ENCODE peak calls at places on chromosomes 4 and X, in seven cellular contexts. E is tibial nerve, G is HCT116, C is WERI-Rb-1, D is foreskin fibroblast, S is astrocyte of the spinal cord, N is lower leg skin. P is an unnamed sample.
A peak's percentile ranks its signal among the peaks of the same experiment; 100 is the strongest.

GRCh38 chr4:7863911-7864681 is 75.6 kb downstream of the AFAP1 start:
- DNase-seq in E (no peak), G (no peak), C (no peak), D (no peak), S (no peak), N (peak; percentile 25), P (no peak)

GRCh38 chrX:46837543-46838481 is 969 bp downstream of the RP2 start:
- DNase-seq in E (no peak), G (no peak), C (peak; percentile 12), D (no peak), S (peak; percentile 40), N (no peak), P (no peak)

GRCh38 chrX:68945603-68946228 is 116.9 kb downstream of the EFNB1 start:
- DNase-seq in E (no peak), G (no peak), C (peak; percentile 21), D (peak; percentile 25), S (peak; percentile 44), N (peak; percentile 80), P (no peak)

GRCh38 chr4:74623041-74623440 is 171.3 kb downstream of the BTC start:
- DNase-seq in E (no peak), G (peak; percentile 82), C (peak; percentile 29), D (no peak), S (no peak), N (no peak), P (no peak)

GRCh38 chr4:83961575-83961974 is 425.7 kb downstream of the GPAT3 start:
- DNase-seq in E (no peak), G (no peak), C (no peak), D (no peak), S (peak; percentile 34), N (no peak), P (no peak)

GRCh38 chr4:120801171-120801758 is 121.3 kb downstream of the PRDM5 start:
- DNase-seq in E (no peak), G (no peak), C (no peak), D (peak; percentile 20), S (peak; percentile 60), N (no peak), P (no peak)

GRCh38 chr4:8310306-8310705 is 40.8 kb downstream of the HTRA3 start:
- DNase-seq in E (no peak), G (no peak), C (no peak), D (no peak), S (no peak), N (peak; percentile 59), P (peak; percentile 4)

GRCh38 chr4:179344861-179345260 is 1902.6 kb upstream of the AGA start:
- DNase-seq in E (no peak), G (no peak), C (no peak), D (no peak), S (no peak), N (no peak), P (no peak)

GRCh38 chr4:108512615-108513505 is 107.5 kb upstream of the RPL34 start:
- DNase-seq in E (no peak), G (no peak), C (peak; percentile 47), D (peak; percentile 39), S (peak; percentile 79), N (no peak), P (peak; percentile 37)

GRCh38 chr4:167629272-167629671 is 395.0 kb upstream of the SPOCK3 start:
- DNase-seq in E (no peak), G (no peak), C (no peak), D (no peak), S (no peak), N (no peak), P (no peak)

GRCh38 chr4:7726665-7727413 is 212.8 kb downstream of the AFAP1 start:
- DNase-seq in E (no peak), G (no peak), C (no peak), D (no peak), S (no peak), N (no peak), P (no peak)

GRCh38 chrX:23752740-23753435 is 9.8 kb upstream of the ACOT9 start:
- DNase-seq in E (no peak), G (no peak), C (no peak), D (peak; percentile 56), S (peak; percentile 46), N (no peak), P (no peak)

GRCh38 chr4:120769227-120769626 is 153.3 kb downstream of the PRDM5 start:
- DNase-seq in E (no peak), G (peak; percentile 16), C (no peak), D (peak; percentile 72), S (peak; percentile 82), N (no peak), P (no peak)

GRCh38 chr4:64780664-64781063 is 371.4 kb upstream of the TECRL start:
- DNase-seq in E (no peak), G (no peak), C (no peak), D (no peak), S (no peak), N (no peak), P (no peak)

GRCh38 chr4:128635141-128635911 is 174.2 kb upstream of the JADE1 start:
- DNase-seq in E (no peak), G (no peak), C (no peak), D (no peak), S (peak; percentile 80), N (no peak), P (no peak)

GRCh38 chr4:97720869-97721432 is 422.3 kb downstream of the STPG2 start:
- DNase-seq in E (no peak), G (peak; percentile 54), C (no peak), D (no peak), S (peak; percentile 28), N (no peak), P (no peak)

GRCh38 chr4:604131-604530 is 21.2 kb upstream of the PDE6B start:
- DNase-seq in E (no peak), G (no peak), C (no peak), D (no peak), S (no peak), N (no peak), P (no peak)

GRCh38 chr4:180828455-180829018 is 1414.7 kb upstream of the TENM3 start:
- DNase-seq in E (no peak), G (peak; percentile 69), C (peak; percentile 37), D (no peak), S (peak; percentile 86), N (no peak), P (no peak)

GRCh38 chr4:56425518-56425917 is 9.9 kb downstream of the PPAT start:
- DNase-seq in E (no peak), G (no peak), C (no peak), D (no peak), S (no peak), N (no peak), P (no peak)

DNA sequence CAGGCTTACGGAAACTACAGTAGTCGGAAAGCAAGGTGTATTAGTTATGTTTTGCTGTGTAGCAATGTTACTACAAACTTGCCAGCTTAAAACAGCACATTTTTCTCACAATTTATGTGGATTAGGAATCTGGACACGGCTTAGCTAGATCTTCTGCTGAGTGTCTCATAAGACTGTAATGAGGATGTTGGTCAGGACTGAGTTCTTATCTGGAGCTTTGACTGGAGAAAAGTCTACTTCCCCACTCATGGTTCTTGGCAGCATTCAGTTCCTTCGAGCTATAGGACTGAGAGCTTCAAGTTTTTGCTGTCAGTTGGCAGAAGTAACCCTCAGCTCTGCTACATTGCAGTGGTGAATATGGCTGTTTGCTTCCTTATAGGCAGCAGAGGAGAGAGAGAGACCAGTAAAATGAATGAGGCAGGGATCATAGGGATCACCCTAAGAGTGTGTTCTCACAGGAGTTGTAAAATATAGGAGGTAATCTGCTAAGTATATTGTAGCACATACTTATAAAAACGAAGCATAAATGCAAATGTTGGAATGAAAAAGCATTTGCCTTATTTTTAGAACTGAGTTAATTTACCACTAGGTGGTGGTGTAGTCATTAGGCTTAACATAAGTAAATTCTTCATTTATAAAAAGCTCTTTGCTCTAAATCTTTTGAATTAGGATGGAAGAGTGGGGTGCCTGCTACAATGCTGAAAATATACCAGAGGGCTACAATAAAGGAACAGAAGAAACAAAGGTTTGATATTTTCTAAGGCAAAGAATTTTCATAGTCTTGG is 38.6 kb downstream of the ALG13 start:
- DNase-seq in E (no peak), G (no peak), C (no peak), D (no peak), S (peak; percentile 12), N (no peak), P (no peak)
- TF ChIP-seq CTCF in E (no peak), G (no peak), C (no peak), D (no peak), S (peak; percentile 27), N (no peak), P (peak; percentile 39)

GRCh38 chrX:57925806-57926205 is 15.5 kb upstream of the ZXDA start:
- DNase-seq in E (no peak), G (no peak), C (no peak), D (no peak), S (no peak), N (no peak), P (no peak)

GRCh38 chrX:57930051-57930450 is 19.8 kb upstream of the ZXDA start:
- DNase-seq in E (no peak), G (no peak), C (no peak), D (no peak), S (no peak), N (no peak), P (no peak)

GRCh38 chrX:57933321-57933720 is 23.1 kb upstream of the ZXDA start:
- DNase-seq in E (no peak), G (no peak), C (no peak), D (no peak), S (no peak), N (no peak), P (no peak)

GRCh38 chrX:57932266-57932665 is 22.0 kb upstream of the ZXDA start:
- DNase-seq in E (no peak), G (no peak), C (no peak), D (no peak), S (no peak), N (no peak), P (no peak)

GRCh38 chrX:57929373-57929772 is 19.1 kb upstream of the ZXDA start:
- DNase-seq in E (no peak), G (peak; percentile 8), C (no peak), D (no peak), S (no peak), N (no peak), P (no peak)
- TF ChIP-seq CTCF in E (peak; percentile 37), G (peak; percentile 44), C (peak; percentile 38), D (peak; percentile 41), S (peak; percentile 38), N (no peak), P (no peak)

DNA sequence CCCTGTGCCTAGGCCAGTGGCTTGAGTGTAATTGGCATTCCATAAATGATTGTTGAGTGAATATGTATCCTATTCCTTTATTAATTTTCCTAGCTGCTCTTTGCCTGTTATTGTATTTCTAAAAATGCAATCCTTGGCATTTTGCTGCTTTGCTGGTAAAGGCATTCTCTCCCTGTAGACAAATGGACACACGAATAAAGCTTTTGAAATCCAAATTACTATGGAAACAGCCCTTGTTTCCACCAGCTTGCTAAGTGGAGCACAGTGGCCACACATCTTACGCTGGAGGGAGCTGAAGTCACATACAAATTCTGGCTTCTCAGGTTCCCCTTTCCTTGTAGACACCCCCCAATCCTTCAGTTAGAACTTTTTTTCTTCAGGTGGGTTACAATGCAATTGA is 66.3 kb downstream of the AGA start:
- DNase-seq in E (no peak), G (no peak), C (no peak), D (no peak), S (peak; percentile 28), N (no peak), P (no peak)
- TF ChIP-seq CTCF in E (no peak), G (no peak), C (no peak), D (no peak), S (no peak), N (no peak), P (no peak)

DNA sequence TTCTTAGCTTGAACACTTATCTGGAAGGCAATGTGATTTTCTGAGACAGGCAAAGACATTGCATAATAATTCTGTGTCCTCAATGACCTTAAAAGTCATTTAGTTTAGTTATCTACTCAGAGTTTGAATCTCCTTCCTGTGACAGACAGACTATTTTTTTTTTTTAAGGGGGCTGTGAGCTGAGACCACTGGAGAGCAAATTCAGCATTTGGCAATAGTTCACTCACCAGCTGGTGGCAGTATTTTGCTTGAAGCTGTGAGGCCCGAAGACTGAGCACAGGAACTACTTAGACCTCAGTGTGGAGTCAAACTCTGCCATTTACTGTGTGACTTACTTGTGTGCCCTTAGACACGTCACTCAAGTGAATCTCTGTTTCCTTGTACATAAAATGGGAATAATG is 22.9 kb upstream of the CPE start:
- DNase-seq in E (no peak), G (peak; percentile 59), C (no peak), D (no peak), S (peak; percentile 59), N (no peak), P (no peak)
- TF ChIP-seq CTCF in E (no peak), G (peak; percentile 67), C (no peak), D (peak; percentile 30), S (peak; percentile 70), N (no peak), P (no peak)

P was measured in mesothelial cell of epicardium.